ENCODE peak calls at places on chromosomes 3 and 15, in six cellular contexts. One of them, this sample, is unnamed.
A peak's percentile ranks its signal among the peaks of the same experiment; 100 is the strongest.

GRCh38 chr3:57911588-57911987 is 96.6 kb upstream of the FLNB start:
- DNase-seq in gastrocnemius medialis: no peak
- DNase-seq in SK-N-SH: no peak
- DNase-seq in tibial nerve: no peak
- DNase-seq in heart left ventricle: no peak
- DNase-seq in neural progenitor cell: no peak
- DNase-seq in this sample: no peak

GRCh38 chr3:167705840-167706239 is 28.9 kb downstream of the PDCD10 start:
- DNase-seq in SK-N-SH: no peak
- DNase-seq in tibial nerve: no peak
- DNase-seq in neural progenitor cell: no peak
- DNase-seq in gastrocnemius medialis: no peak
- DNase-seq in heart left ventricle: no peak
- DNase-seq in this sample: no peak

GRCh38 chr3:43855674-43856299 is 165.0 kb downstream of the ABHD5 start:
- DNase-seq in heart left ventricle: peak; percentile 34
- DNase-seq in tibial nerve: peak; percentile 43
- DNase-seq in neural progenitor cell: peak; percentile 77
- DNase-seq in SK-N-SH: peak; percentile 58
- DNase-seq in gastrocnemius medialis: no peak
- DNase-seq in this sample: peak; percentile 58

GRCh38 chr3:37346227-37347005 is 172.0 kb upstream of the LRRFIP2 start:
- DNase-seq in gastrocnemius medialis: no peak
- DNase-seq in SK-N-SH: no peak
- DNase-seq in tibial nerve: no peak
- DNase-seq in neural progenitor cell: no peak
- DNase-seq in heart left ventricle: no peak
- DNase-seq in this sample: no peak

GRCh38 chr3:187844708-187845107 is 99.4 kb upstream of the BCL6 start:
- DNase-seq in gastrocnemius medialis: no peak
- DNase-seq in heart left ventricle: no peak
- DNase-seq in tibial nerve: no peak
- DNase-seq in neural progenitor cell: no peak
- DNase-seq in SK-N-SH: no peak
- DNase-seq in this sample: no peak

GRCh38 chr3:197306374-197307086 is 8.1 kb upstream of the DLG1 start:
- DNase-seq in tibial nerve: no peak
- DNase-seq in SK-N-SH: no peak
- DNase-seq in heart left ventricle: no peak
- DNase-seq in gastrocnemius medialis: no peak
- DNase-seq in neural progenitor cell: no peak
- DNase-seq in this sample: no peak

GRCh38 chr3:141388823-141389617 is 20.7 kb downstream of the ZBTB38 start:
- DNase-seq in gastrocnemius medialis: no peak
- DNase-seq in heart left ventricle: no peak
- DNase-seq in SK-N-SH: no peak
- DNase-seq in tibial nerve: no peak
- DNase-seq in neural progenitor cell: no peak
- DNase-seq in this sample: no peak

GRCh38 chr3:107884719-107885460 is 205.9 kb downstream of the CD47 start:
- DNase-seq in heart left ventricle: peak; percentile 21
- DNase-seq in SK-N-SH: no peak
- DNase-seq in neural progenitor cell: peak; percentile 11
- DNase-seq in gastrocnemius medialis: no peak
- DNase-seq in tibial nerve: no peak
- DNase-seq in this sample: no peak

GRCh38 chr15:69660658-69661405 is 208.2 kb downstream of the RPLP1 start:
- DNase-seq in SK-N-SH: no peak
- DNase-seq in neural progenitor cell: no peak
- DNase-seq in tibial nerve: no peak
- DNase-seq in gastrocnemius medialis: no peak
- DNase-seq in heart left ventricle: no peak
- DNase-seq in this sample: no peak

GRCh38 chr3:76585794-76586392 is 454.0 kb upstream of the ROBO2 start:
- DNase-seq in neural progenitor cell: peak; percentile 14
- DNase-seq in heart left ventricle: no peak
- DNase-seq in gastrocnemius medialis: no peak
- DNase-seq in SK-N-SH: peak; percentile 34
- DNase-seq in tibial nerve: no peak
- DNase-seq in this sample: no peak

GRCh38 chr15:51782357-51782896 is 31.0 kb downstream of the TMOD2 start:
- DNase-seq in heart left ventricle: no peak
- DNase-seq in tibial nerve: no peak
- DNase-seq in gastrocnemius medialis: no peak
- DNase-seq in SK-N-SH: peak; percentile 21
- DNase-seq in neural progenitor cell: peak; percentile 56
- DNase-seq in this sample: no peak

GRCh38 chr3:27758083-27758482 is 36.0 kb upstream of the EOMES start:
- DNase-seq in tibial nerve: peak; percentile 71
- DNase-seq in neural progenitor cell: no peak
- DNase-seq in heart left ventricle: no peak
- DNase-seq in SK-N-SH: no peak
- DNase-seq in gastrocnemius medialis: no peak
- DNase-seq in this sample: no peak

GRCh38 chr15:56871180-56871579 is 47.3 kb upstream of the TCF12 start:
- DNase-seq in tibial nerve: no peak
- DNase-seq in heart left ventricle: no peak
- DNase-seq in neural progenitor cell: no peak
- DNase-seq in gastrocnemius medialis: no peak
- DNase-seq in SK-N-SH: no peak
- DNase-seq in this sample: no peak

GRCh38 chr3:173653781-173654180 is 256.2 kb downstream of the NLGN1 start:
- DNase-seq in tibial nerve: no peak
- DNase-seq in SK-N-SH: no peak
- DNase-seq in gastrocnemius medialis: no peak
- DNase-seq in neural progenitor cell: no peak
- DNase-seq in heart left ventricle: no peak
- DNase-seq in this sample: no peak

GRCh38 chr15:70165811-70166284 is 68.1 kb upstream of the TLE3 start:
- DNase-seq in heart left ventricle: peak; percentile 79
- DNase-seq in SK-N-SH: peak; percentile 57
- DNase-seq in neural progenitor cell: no peak
- DNase-seq in tibial nerve: no peak
- DNase-seq in gastrocnemius medialis: peak; percentile 80
- DNase-seq in this sample: no peak

GRCh38 chr15:70636540-70637165 is 126.7 kb downstream of the UACA start:
- DNase-seq in tibial nerve: no peak
- DNase-seq in heart left ventricle: no peak
- DNase-seq in gastrocnemius medialis: no peak
- DNase-seq in SK-N-SH: peak; percentile 46
- DNase-seq in neural progenitor cell: peak; percentile 37
- DNase-seq in this sample: peak; percentile 38

GRCh38 chr3:27724459-27725197 is 2.5 kb upstream of the EOMES start:
- DNase-seq in SK-N-SH: no peak
- DNase-seq in heart left ventricle: no peak
- DNase-seq in tibial nerve: no peak
- DNase-seq in gastrocnemius medialis: no peak
- DNase-seq in neural progenitor cell: peak; percentile 60
- DNase-seq in this sample: no peak

GRCh38 chr3:194689493-194689901 is 3.8 kb downstream of the FAM43A start:
- DNase-seq in neural progenitor cell: no peak
- DNase-seq in heart left ventricle: no peak
- DNase-seq in SK-N-SH: no peak
- DNase-seq in gastrocnemius medialis: no peak
- DNase-seq in tibial nerve: peak; percentile 11
- DNase-seq in this sample: no peak

GRCh38 chr3:112407214-112407887 is 74.4 kb downstream of the CD200 start:
- DNase-seq in heart left ventricle: no peak
- DNase-seq in neural progenitor cell: no peak
- DNase-seq in tibial nerve: no peak
- DNase-seq in gastrocnemius medialis: no peak
- DNase-seq in SK-N-SH: no peak
- DNase-seq in this sample: no peak

GRCh38 chr3:53142986-53143385 is 12.8 kb upstream of the RFT1 start:
- DNase-seq in heart left ventricle: peak; percentile 32
- DNase-seq in tibial nerve: no peak
- DNase-seq in gastrocnemius medialis: no peak
- DNase-seq in neural progenitor cell: no peak
- DNase-seq in SK-N-SH: no peak
- DNase-seq in this sample: no peak

GRCh38 chr3:58241321-58242044 is 3.9 kb downstream of the ABHD6 start:
- DNase-seq in heart left ventricle: no peak
- DNase-seq in SK-N-SH: no peak
- DNase-seq in gastrocnemius medialis: no peak
- DNase-seq in neural progenitor cell: no peak
- DNase-seq in tibial nerve: no peak
- DNase-seq in this sample: no peak

GRCh38 chr15:33600161-33600560 is 289.4 kb downstream of the RYR3 start:
- DNase-seq in neural progenitor cell: peak; percentile 22
- DNase-seq in heart left ventricle: no peak
- DNase-seq in SK-N-SH: no peak
- DNase-seq in tibial nerve: no peak
- DNase-seq in gastrocnemius medialis: no peak
- DNase-seq in this sample: no peak

GRCh38 chr3:144466540-144466939 is 494.9 kb downstream of the DIPK2A start:
- DNase-seq in gastrocnemius medialis: no peak
- DNase-seq in heart left ventricle: no peak
- DNase-seq in neural progenitor cell: no peak
- DNase-seq in SK-N-SH: no peak
- DNase-seq in tibial nerve: no peak
- DNase-seq in this sample: no peak

GRCh38 chr15:64623347-64624024 is 151.9 kb downstream of the RBPMS2 start:
- DNase-seq in heart left ventricle: no peak
- DNase-seq in neural progenitor cell: no peak
- DNase-seq in tibial nerve: no peak
- DNase-seq in gastrocnemius medialis: no peak
- DNase-seq in SK-N-SH: no peak
- DNase-seq in this sample: no peak

GRCh38 chr3:133756716-133757694 is 10.8 kb downstream of the TF start:
- DNase-seq in gastrocnemius medialis: no peak
- DNase-seq in tibial nerve: no peak
- DNase-seq in SK-N-SH: no peak
- DNase-seq in heart left ventricle: no peak
- DNase-seq in neural progenitor cell: no peak
- DNase-seq in this sample: no peak

GRCh38 chr15:65246026-65246714 is 34.9 kb upstream of the CILP start:
- DNase-seq in heart left ventricle: peak; percentile 28
- DNase-seq in SK-N-SH: no peak
- DNase-seq in gastrocnemius medialis: no peak
- DNase-seq in neural progenitor cell: no peak
- DNase-seq in tibial nerve: no peak
- DNase-seq in this sample: no peak

GRCh38 chr3:161096771-161097367 is 8.3 kb downstream of the B3GALNT1 start:
- DNase-seq in tibial nerve: no peak
- DNase-seq in SK-N-SH: peak; percentile 23
- DNase-seq in gastrocnemius medialis: no peak
- DNase-seq in heart left ventricle: no peak
- DNase-seq in neural progenitor cell: peak; percentile 43
- DNase-seq in this sample: peak; percentile 47

GRCh38 chr15:41570764-41571163 is 11.8 kb downstream of the TYRO3 start:
- DNase-seq in SK-N-SH: no peak
- DNase-seq in tibial nerve: no peak
- DNase-seq in gastrocnemius medialis: no peak
- DNase-seq in neural progenitor cell: no peak
- DNase-seq in heart left ventricle: no peak
- DNase-seq in this sample: no peak

GRCh38 chr3:113287818-113288648 is 76.7 kb downstream of the BOC start:
- DNase-seq in tibial nerve: peak; percentile 96
- DNase-seq in neural progenitor cell: peak; percentile 73
- DNase-seq in heart left ventricle: peak; percentile 45
- DNase-seq in gastrocnemius medialis: no peak
- DNase-seq in SK-N-SH: peak; percentile 72
- DNase-seq in this sample: peak; percentile 78

GRCh38 chr3:71114610-71115009 is 468.9 kb downstream of the FOXP1 start:
- DNase-seq in neural progenitor cell: no peak
- DNase-seq in SK-N-SH: no peak
- DNase-seq in gastrocnemius medialis: no peak
- DNase-seq in heart left ventricle: no peak
- DNase-seq in tibial nerve: no peak
- DNase-seq in this sample: no peak

GRCh38 chr15:39922450-39923092 is 2.5 kb upstream of the GPR176 start:
- DNase-seq in SK-N-SH: no peak
- DNase-seq in heart left ventricle: no peak
- DNase-seq in gastrocnemius medialis: no peak
- DNase-seq in tibial nerve: no peak
- DNase-seq in neural progenitor cell: peak; percentile 30
- DNase-seq in this sample: no peak

GRCh38 chr3:154862265-154862664 is 217.9 kb upstream of the MME start:
- DNase-seq in SK-N-SH: no peak
- DNase-seq in tibial nerve: no peak
- DNase-seq in gastrocnemius medialis: no peak
- DNase-seq in neural progenitor cell: no peak
- DNase-seq in heart left ventricle: no peak
- DNase-seq in this sample: no peak

GRCh38 chr3:51974963-51975856 is at the start of gene ABHD14A:
- DNase-seq in gastrocnemius medialis: no peak
- DNase-seq in neural progenitor cell: peak; percentile 88
- DNase-seq in heart left ventricle: peak; percentile 78
- DNase-seq in SK-N-SH: peak; percentile 92
- DNase-seq in tibial nerve: no peak
- DNase-seq in this sample: no peak

GRCh38 chr15:68643216-68643830 is 64.5 kb downstream of the CORO2B start:
- DNase-seq in heart left ventricle: no peak
- DNase-seq in neural progenitor cell: no peak
- DNase-seq in tibial nerve: no peak
- DNase-seq in gastrocnemius medialis: no peak
- DNase-seq in SK-N-SH: no peak
- DNase-seq in this sample: no peak
- H3K4me1 ChIP-seq in heart left ventricle: peaks cover 30% of the 10 kb centered on the region
- H3K4me1 ChIP-seq in neural progenitor cell: peaks cover 5% of the 10 kb centered on the region
- H3K4me1 ChIP-seq in tibial nerve: peaks cover 34% of the 10 kb centered on the region
- H3K4me1 ChIP-seq in gastrocnemius medialis: peaks cover 1% of the 10 kb centered on the region
- H3K4me1 ChIP-seq in SK-N-SH: peaks cover 19% of the 10 kb centered on the region
- H3K4me1 ChIP-seq in this sample: peaks cover 33% of the 10 kb centered on the region

DNA sequence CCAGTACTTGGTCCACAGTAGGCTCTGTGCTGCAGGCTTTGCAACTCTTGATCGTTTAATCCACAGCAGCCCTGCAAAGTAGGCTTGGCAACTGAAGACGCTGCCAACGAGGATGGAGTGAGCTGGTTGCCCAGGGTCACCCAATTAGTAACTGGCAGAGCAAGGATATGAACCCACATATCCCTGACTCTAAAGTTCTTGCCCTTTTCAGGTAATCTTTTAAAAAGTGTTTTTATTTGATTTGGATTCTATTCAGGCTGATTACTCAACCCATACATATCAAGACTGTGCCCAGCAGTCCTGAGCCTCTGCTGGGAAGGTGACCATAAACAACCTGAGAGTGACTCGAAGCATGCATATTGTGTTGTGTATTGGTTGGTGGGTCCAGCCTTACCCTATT is 50.3 kb downstream of the PSMD6 start:
- DNase-seq in neural progenitor cell: no peak
- DNase-seq in gastrocnemius medialis: no peak
- DNase-seq in tibial nerve: no peak
- DNase-seq in SK-N-SH: no peak
- DNase-seq in heart left ventricle: no peak
- DNase-seq in this sample: no peak
- H3K4me1 ChIP-seq in neural progenitor cell: peaks cover 90% of the 10 kb centered on the region
- H3K4me1 ChIP-seq in gastrocnemius medialis: peaks cover 79% of the 10 kb centered on the region
- H3K4me1 ChIP-seq in tibial nerve: peaks cover 93% of the 10 kb centered on the region
- H3K4me1 ChIP-seq in SK-N-SH: peaks cover 14% of the 10 kb centered on the region
- H3K4me1 ChIP-seq in heart left ventricle: peaks cover 75% of the 10 kb centered on the region
- H3K4me1 ChIP-seq in this sample: no peaks in the 10 kb centered on the region

GRCh38 chr3:152295344-152295743 is 26.6 kb downstream of the MBNL1 start:
- DNase-seq in heart left ventricle: no peak
- DNase-seq in neural progenitor cell: no peak
- DNase-seq in tibial nerve: no peak
- DNase-seq in SK-N-SH: no peak
- DNase-seq in gastrocnemius medialis: no peak
- DNase-seq in this sample: no peak
- H3K4me1 ChIP-seq in heart left ventricle: peaks cover 84% of the 10 kb centered on the region
- H3K4me1 ChIP-seq in neural progenitor cell: peaks cover 17% of the 10 kb centered on the region
- H3K4me1 ChIP-seq in tibial nerve: peaks cover 96% of the 10 kb centered on the region
- H3K4me1 ChIP-seq in SK-N-SH: peaks cover 17% of the 10 kb centered on the region
- H3K4me1 ChIP-seq in gastrocnemius medialis: peaks cover 74% of the 10 kb centered on the region
- H3K4me1 ChIP-seq in this sample: no peaks in the 10 kb centered on the region

GRCh38 chr15:84915011-84915958 is 30.8 kb downstream of the SLC28A1 start:
- DNase-seq in SK-N-SH: peak; percentile 90
- DNase-seq in neural progenitor cell: no peak
- DNase-seq in heart left ventricle: peak; percentile 86
- DNase-seq in gastrocnemius medialis: peak; percentile 92
- DNase-seq in tibial nerve: peak; percentile 65
- DNase-seq in this sample: peak; percentile 16
- H3K4me1 ChIP-seq in SK-N-SH: peaks cover 38% of the 10 kb centered on the region
- H3K4me1 ChIP-seq in neural progenitor cell: no peaks in the 10 kb centered on the region
- H3K4me1 ChIP-seq in heart left ventricle: peaks cover 56% of the 10 kb centered on the region
- H3K4me1 ChIP-seq in gastrocnemius medialis: peaks cover 44% of the 10 kb centered on the region
- H3K4me1 ChIP-seq in tibial nerve: peaks cover 46% of the 10 kb centered on the region
- H3K4me1 ChIP-seq in this sample: peaks cover 20% of the 10 kb centered on the region

This sample was measured in NT2/D1.